ENCODE peak calls at places on chromosome 20, in eight cellular contexts. T is IMR-90; F is pancreas; K is esophagus squamous epithelium; X is cardiac muscle cell; J is CD4-positive, CD25-positive, alpha-beta regulatory T cell; Z is naive thymus-derived CD4-positive, alpha-beta T cell; L is GM23248. A is an unnamed sample. For H3K4me1 and H3K9me3, the result is how much of the 10 kb centered on the place peaks cover.

GRCh38 chr20:40010483-40010882 is 678.6 kb downstream of the MAFB start:
- DNase-seq in K (no peak), Z (no peak), T (no peak), J (no peak), X (no peak), F (no peak), L (peak), A (no peak)

GRCh38 chr20:6613280-6613861 is 154.1 kb upstream of the BMP2 start:
- DNase-seq in K (no peak), F (no peak), J (no peak), Z (no peak), L (no peak), T (no peak), X (no peak), A (no peak)

GRCh38 chr20:19828233-19828632 is 70.2 kb downstream of the RIN2 start:
- DNase-seq in X (no peak), Z (no peak), K (no peak), L (no peak), J (no peak), T (peak), F (no peak), A (no peak)

GRCh38 chr20:51563597-51564332 is 21.2 kb upstream of the NFATC2 start:
- DNase-seq in T (peak), K (no peak), J (no peak), Z (no peak), L (peak), F (peak), X (peak), A (peak)

GRCh38 chr20:53083411-53083810 is 111.3 kb downstream of the TSHZ2 start:
- DNase-seq in J (no peak), X (no peak), L (no peak), T (no peak), F (no peak), Z (no peak), K (no peak), A (no peak)

GRCh38 chr20:44837949-44838348 is 27.6 kb upstream of the RIMS4 start:
- DNase-seq in L (no peak), T (no peak), Z (no peak), F (no peak), K (no peak), J (no peak), X (no peak), A (no peak)

GRCh38 chr20:32885952-32886351 is 27.2 kb downstream of the EFCAB8 start:
- DNase-seq in F (no peak), X (no peak), L (no peak), T (no peak), K (no peak), J (no peak), Z (no peak), A (no peak)

GRCh38 chr20:38131588-38132121 is 33.4 kb downstream of the TGM2 start:
- DNase-seq in T (no peak), L (no peak), Z (no peak), X (no peak), K (no peak), F (no peak), J (no peak), A (no peak)

GRCh38 chr20:4694076-4694475 is 27.6 kb upstream of the PRND start:
- DNase-seq in F (no peak), T (no peak), X (no peak), K (no peak), J (no peak), L (no peak), Z (no peak), A (no peak)

GRCh38 chr20:5668529-5668868 is 81.7 kb upstream of the SHLD1 start:
- DNase-seq in X (no peak), T (no peak), F (no peak), J (no peak), Z (no peak), K (no peak), L (no peak), A (no peak)

GRCh38 chr20:2421247-2421646 is 40.5 kb downstream of the TGM6 start:
- DNase-seq in F (no peak), L (peak), K (no peak), Z (no peak), T (no peak), J (no peak), X (peak), A (no peak)

DNA sequence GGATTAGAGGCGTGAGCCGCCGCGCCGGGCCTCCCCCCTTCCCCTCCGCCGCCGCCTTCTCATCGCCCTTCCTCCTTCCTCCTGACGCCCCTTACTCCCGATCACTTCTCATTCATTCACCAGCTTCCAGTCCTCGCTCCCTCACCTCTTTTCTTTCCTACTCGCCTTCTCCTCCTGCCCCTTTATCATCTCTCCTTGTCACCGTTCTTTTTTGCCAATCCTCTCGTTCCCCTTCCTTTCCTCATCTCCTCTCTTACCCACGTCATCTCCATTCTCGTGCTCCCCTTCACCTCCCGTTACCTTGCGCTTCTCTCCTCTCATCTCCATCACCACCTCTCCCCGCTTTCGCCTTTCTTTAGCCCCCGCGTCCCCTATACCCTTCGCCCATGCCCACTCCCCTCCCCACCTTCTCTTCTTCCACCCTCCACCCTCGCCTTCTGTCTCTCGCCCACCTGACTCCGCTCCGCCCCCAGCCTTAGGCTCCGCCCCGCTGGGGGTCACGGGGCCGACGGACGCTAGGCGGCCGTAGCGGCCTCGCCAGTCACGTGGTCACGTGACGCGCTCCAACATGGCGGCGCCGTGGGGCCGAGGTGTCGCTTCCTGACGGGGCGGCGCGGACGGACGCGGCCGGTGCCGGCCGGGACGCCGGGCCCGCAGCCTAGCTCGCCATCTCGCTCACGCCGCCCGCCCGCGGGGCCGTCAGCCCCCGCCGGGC is at the start of gene ARFGEF2:
- DNase-seq in T (peak), Z (peak), L (peak), X (peak), K (peak), J (peak), F (peak), A (peak)
- H3K4me1 ChIP-seq in T (under half), Z (under half), L (under half), X (under half), K (under half), J (under half), F (under half), A (under half)

DNA sequence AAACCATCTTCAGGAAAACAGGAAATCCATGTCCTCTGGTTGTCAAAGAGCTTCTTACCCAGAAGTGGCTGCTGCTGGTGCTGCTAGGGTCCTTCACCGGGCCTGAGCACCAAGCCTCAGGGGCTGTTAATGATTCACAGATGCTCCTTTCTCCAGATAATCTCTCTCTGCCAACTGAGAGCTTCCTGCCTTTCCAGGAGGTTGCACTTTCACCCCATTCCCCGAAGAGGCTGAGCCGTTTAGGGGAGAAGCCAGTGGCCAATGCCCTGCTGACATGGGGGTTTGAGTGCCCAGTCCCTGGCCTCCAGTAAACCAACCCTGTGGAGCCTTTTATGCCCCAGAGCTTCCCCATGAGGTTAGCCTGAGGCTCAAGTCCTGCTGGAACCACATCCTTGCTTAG is 122.4 kb downstream of the CBLN4 start:
- DNase-seq in T (no peak), K (no peak), F (no peak), Z (no peak), L (no peak), J (no peak), X (no peak), A (no peak)
- H3K9me3 ChIP-seq in T (under half), K (under half), F (under half), Z (under half), L (under half), J (under half), X (under half), A (under half)

DNA sequence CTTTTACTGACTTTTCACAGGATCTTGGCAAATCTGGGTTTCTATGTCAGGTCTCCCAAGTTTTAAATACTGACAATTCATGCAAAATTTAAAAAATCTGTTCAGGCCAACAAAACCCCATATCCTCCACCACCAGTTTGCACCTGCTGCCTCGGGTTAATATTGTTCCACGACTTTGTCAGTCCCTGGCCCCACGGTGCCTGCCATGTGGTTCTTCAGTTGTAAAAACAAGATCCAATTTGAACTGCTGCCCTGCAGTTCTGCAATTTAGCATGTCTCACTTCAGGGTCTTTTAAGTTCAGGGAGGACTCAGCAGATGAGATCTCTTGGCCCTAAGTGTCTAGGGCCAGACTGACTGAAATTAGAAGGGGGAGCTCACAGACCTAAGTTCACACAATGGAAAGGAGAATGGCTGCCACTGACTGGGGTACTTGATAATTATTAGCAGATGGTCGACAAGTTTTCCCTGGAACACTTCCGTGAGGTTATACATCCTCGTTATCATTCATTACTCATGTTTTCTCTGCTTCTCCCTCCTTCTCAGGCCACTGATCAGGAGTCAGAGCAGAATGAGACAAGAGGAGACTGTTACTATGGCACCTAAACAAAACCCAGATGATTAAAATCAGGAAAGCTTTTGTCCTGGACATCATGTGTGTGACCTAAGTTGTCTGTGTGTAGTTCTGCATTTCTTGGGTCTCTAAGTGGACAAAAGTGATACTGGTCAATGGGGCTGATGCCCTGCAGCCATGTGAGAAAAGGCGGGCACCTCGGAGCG is 223.5 kb downstream of the KIF16B start:
- DNase-seq in X (peak), Z (no peak), F (no peak), J (no peak), K (no peak), T (peak), L (peak), A (no peak)
- H3K4me1 ChIP-seq in X (under half), Z (under half), F (under half), J (under half), K (under half), T (under half), L (under half), A (under half)

DNA sequence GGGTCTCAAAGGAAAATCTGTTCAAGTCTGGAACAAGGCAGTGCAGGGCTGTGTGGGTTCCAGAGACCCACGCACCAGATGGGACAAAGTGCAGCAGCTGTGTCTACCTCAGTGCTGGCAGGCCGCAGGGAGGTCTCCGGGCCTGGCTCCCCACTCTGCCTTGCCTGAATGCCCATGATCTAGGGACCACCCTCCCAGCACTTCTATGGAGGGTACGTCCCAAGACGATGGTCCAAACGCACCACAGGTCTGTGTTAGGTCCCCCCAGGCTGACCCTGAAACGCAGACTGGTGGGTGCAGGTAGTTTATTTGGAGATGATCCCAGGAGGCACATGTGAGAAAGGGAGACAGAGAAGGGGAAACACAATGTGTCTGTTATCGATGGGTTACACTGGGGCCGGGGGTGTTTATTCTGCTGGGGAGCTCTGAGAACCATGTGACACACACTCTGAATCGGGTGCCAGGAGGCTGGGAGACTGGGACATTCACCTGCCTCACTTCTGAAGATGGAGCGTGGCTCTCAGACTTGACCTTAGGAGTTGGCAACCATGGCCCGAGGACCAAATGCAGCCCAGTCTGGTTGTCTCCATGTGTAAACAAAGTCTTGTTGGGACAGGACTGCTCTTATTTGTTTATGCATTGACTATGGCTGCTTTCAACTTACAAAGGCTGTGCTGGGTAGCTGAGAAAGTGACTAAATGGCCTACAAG is 21.7 kb downstream of the CST9L start:
- DNase-seq in J (no peak), K (no peak), X (no peak), L (no peak), F (no peak), Z (no peak), T (no peak), A (no peak)
- H3K9me3 ChIP-seq in J (under half), K (under half), X (under half), L (under half), F (under half), Z (under half), T (under half), A (under half)

GRCh38 chr20:47875302-47876025 is 90.2 kb upstream of the SULF2 start:
- DNase-seq in F (no peak), J (no peak), K (no peak), T (no peak), L (no peak), X (peak), Z (no peak), A (no peak)

GRCh38 chr20:47876348-47877056 is 91.2 kb upstream of the SULF2 start:
- DNase-seq in F (no peak), T (no peak), X (no peak), K (no peak), L (no peak), J (no peak), Z (no peak), A (no peak)

GRCh38 chr20:47883186-47883585 is 97.9 kb upstream of the SULF2 start:
- DNase-seq in Z (no peak), J (no peak), L (no peak), F (no peak), K (no peak), T (no peak), X (no peak), A (no peak)

GRCh38 chr20:47879771-47880170 is 94.5 kb upstream of the SULF2 start:
- DNase-seq in X (no peak), L (no peak), K (no peak), Z (no peak), J (no peak), T (no peak), F (no peak), A (no peak)

DNA sequence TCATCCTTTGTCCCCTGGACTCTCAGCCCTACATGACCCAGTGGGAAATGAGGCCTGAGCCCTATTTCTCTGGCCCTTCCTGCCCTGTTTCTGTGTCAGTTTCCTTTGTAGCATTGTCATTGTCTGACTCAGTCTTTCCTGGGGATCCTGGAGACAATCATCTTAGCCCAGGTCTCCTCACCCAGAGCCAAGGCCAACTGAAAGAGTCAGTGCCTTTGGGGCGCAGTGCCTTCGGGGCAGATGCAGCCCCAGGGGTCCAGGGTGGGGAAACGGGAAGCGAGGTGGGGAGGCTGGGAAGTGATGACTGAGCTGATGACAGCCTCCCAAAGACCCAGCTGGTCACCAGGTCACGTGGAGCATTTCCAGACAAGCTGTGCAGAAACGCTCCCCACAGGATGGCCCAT is 93.3 kb upstream of the SULF2 start:
- DNase-seq in T (no peak), L (peak), Z (no peak), K (no peak), X (peak), F (no peak), J (no peak), A (no peak)
- H3K4me1 ChIP-seq in T (under half), L (under half), Z (under half), K (under half), X (under half), F (under half), J (under half), A (under half)

DNA sequence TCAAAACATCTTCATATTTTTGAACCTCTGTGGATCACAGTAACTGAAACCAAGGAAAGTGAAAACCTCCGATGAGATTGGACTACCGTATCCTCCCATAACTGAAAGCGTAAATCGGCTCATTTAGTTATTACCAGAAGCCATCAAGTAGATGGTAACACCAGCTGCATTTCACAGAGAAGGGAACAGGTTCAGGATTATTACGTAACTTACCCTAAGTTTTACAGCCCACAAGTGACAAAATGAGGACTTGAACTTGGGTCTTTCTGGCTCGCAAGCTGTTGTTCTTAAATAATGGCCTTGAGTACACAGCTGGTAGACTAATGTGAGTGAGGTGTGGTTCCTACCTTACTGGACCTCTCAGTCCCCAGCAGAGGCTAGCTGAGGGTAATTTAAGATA is 37.9 kb upstream of the CBLN4 start:
- DNase-seq in K (no peak), L (no peak), J (no peak), Z (no peak), X (no peak), T (no peak), F (no peak), A (no peak)
- H3K9me3 ChIP-seq in K (under half), L (under half), J (under half), Z (under half), X (under half), T (under half), F (under half), A (under half)

A was measured in mucosa of descending colon.